ENCODE peak calls at places on chromosomes 4 and X, in four cellular contexts. One of them, this sample, is unnamed.

GRCh38 chr4:1600211-1600780 is 83.8 kb downstream of the FAM53A start:
- DNase-seq in Peyer's patch: no peak
- DNase-seq in activated T-cell treated with anti-CD3 and anti-CD28 coated beads, Interleukin-2, amount 50 U/mL, for 48 hours: no peak
- DNase-seq in HFF-Myc: no peak
- DNase-seq in this sample: no peak

GRCh38 chr4:53614616-53615015 is 23.3 kb upstream of the LNX1 start:
- DNase-seq in Peyer's patch: peak
- DNase-seq in activated T-cell treated with anti-CD3 and anti-CD28 coated beads, Interleukin-2, amount 50 U/mL, for 48 hours: no peak
- DNase-seq in HFF-Myc: no peak
- DNase-seq in this sample: no peak

GRCh38 chr4:85092536-85092935 is 126.0 kb upstream of the WDFY3 start:
- DNase-seq in Peyer's patch: no peak
- DNase-seq in activated T-cell treated with anti-CD3 and anti-CD28 coated beads, Interleukin-2, amount 50 U/mL, for 48 hours: no peak
- DNase-seq in HFF-Myc: no peak
- DNase-seq in this sample: no peak

GRCh38 chrX:31279359-31279758 is 207.5 kb upstream of the FTHL17 start:
- DNase-seq in Peyer's patch: no peak
- DNase-seq in activated T-cell treated with anti-CD3 and anti-CD28 coated beads, Interleukin-2, amount 50 U/mL, for 48 hours: no peak
- DNase-seq in HFF-Myc: peak
- DNase-seq in this sample: no peak

GRCh38 chr4:121951570-121952110 is at the start of gene TRPC3:
- DNase-seq in Peyer's patch: peak
- DNase-seq in activated T-cell treated with anti-CD3 and anti-CD28 coated beads, Interleukin-2, amount 50 U/mL, for 48 hours: peak
- DNase-seq in HFF-Myc: no peak
- DNase-seq in this sample: no peak

GRCh38 chrX:134186362-134187121 is 50.4 kb upstream of the CCDC160 start:
- DNase-seq in Peyer's patch: peak
- DNase-seq in activated T-cell treated with anti-CD3 and anti-CD28 coated beads, Interleukin-2, amount 50 U/mL, for 48 hours: peak
- DNase-seq in HFF-Myc: no peak
- DNase-seq in this sample: no peak

GRCh38 chrX:12360991-12361598 is 222.8 kb downstream of the FRMPD4 start:
- DNase-seq in Peyer's patch: no peak
- DNase-seq in activated T-cell treated with anti-CD3 and anti-CD28 coated beads, Interleukin-2, amount 50 U/mL, for 48 hours: no peak
- DNase-seq in HFF-Myc: no peak
- DNase-seq in this sample: no peak

GRCh38 chrX:153477039-153477438 is 6.7 kb upstream of the HAUS7 start:
- DNase-seq in Peyer's patch: no peak
- DNase-seq in activated T-cell treated with anti-CD3 and anti-CD28 coated beads, Interleukin-2, amount 50 U/mL, for 48 hours: no peak
- DNase-seq in HFF-Myc: peak
- DNase-seq in this sample: no peak

GRCh38 chr4:98659106-98659592 is 738 bp upstream of the TSPAN5 start:
- DNase-seq in Peyer's patch: no peak
- DNase-seq in activated T-cell treated with anti-CD3 and anti-CD28 coated beads, Interleukin-2, amount 50 U/mL, for 48 hours: no peak
- DNase-seq in HFF-Myc: no peak
- DNase-seq in this sample: no peak

GRCh38 chr4:6987566-6987920 is 55.6 kb upstream of the TADA2B start:
- DNase-seq in Peyer's patch: no peak
- DNase-seq in activated T-cell treated with anti-CD3 and anti-CD28 coated beads, Interleukin-2, amount 50 U/mL, for 48 hours: no peak
- DNase-seq in HFF-Myc: no peak
- DNase-seq in this sample: no peak